ENCODE peak calls at places on chromosome 16, in seven cellular contexts. One of them, this sample, is unnamed.

GRCh38 chr16:27241658-27242057 is 26.9 kb downstream of the NSMCE1 start:
- DNase-seq in D341Med: no peak
- DNase-seq in stimulated activated CD4-positive, alpha-beta T cell treated with anti-CD3 and anti-CD28 coated beads, Interleukin-12 subunit alpha, Interleukin-12 subunit beta, amount 100 ng/mL, for 48 hours: no peak
- DNase-seq in esophagus squamous epithelium: no peak
- DNase-seq in SJCRH30: no peak
- DNase-seq in stimulated activated CD8-positive, alpha-beta memory T cell treated with anti-CD3 and anti-CD28 coated beads, Interleukin-15, amount 100 ng/mL, for 4 hours: no peak
- DNase-seq in K562: no peak
- DNase-seq in this sample: no peak

GRCh38 chr16:56767018-56767417 is 37.1 kb downstream of the NUP93 start:
- DNase-seq in D341Med: no peak
- DNase-seq in stimulated activated CD4-positive, alpha-beta T cell treated with anti-CD3 and anti-CD28 coated beads, Interleukin-12 subunit alpha, Interleukin-12 subunit beta, amount 100 ng/mL, for 48 hours: no peak
- DNase-seq in esophagus squamous epithelium: no peak
- DNase-seq in SJCRH30: no peak
- DNase-seq in stimulated activated CD8-positive, alpha-beta memory T cell treated with anti-CD3 and anti-CD28 coated beads, Interleukin-15, amount 100 ng/mL, for 4 hours: no peak
- DNase-seq in K562: no peak
- DNase-seq in this sample: peak; percentile 73

GRCh38 chr16:2776500-2777139 is 460 bp downstream of the ELOB start:
- DNase-seq in D341Med: peak; percentile 55
- DNase-seq in stimulated activated CD4-positive, alpha-beta T cell treated with anti-CD3 and anti-CD28 coated beads, Interleukin-12 subunit alpha, Interleukin-12 subunit beta, amount 100 ng/mL, for 48 hours: no peak
- DNase-seq in esophagus squamous epithelium: no peak
- DNase-seq in SJCRH30: peak; percentile 28
- DNase-seq in stimulated activated CD8-positive, alpha-beta memory T cell treated with anti-CD3 and anti-CD28 coated beads, Interleukin-15, amount 100 ng/mL, for 4 hours: no peak
- DNase-seq in K562: peak; percentile 32
- DNase-seq in this sample: peak; percentile 63

GRCh38 chr16:89823087-89823823 is 5.0 kb upstream of the SPIRE2 start:
- DNase-seq in D341Med: no peak
- DNase-seq in stimulated activated CD4-positive, alpha-beta T cell treated with anti-CD3 and anti-CD28 coated beads, Interleukin-12 subunit alpha, Interleukin-12 subunit beta, amount 100 ng/mL, for 48 hours: no peak
- DNase-seq in esophagus squamous epithelium: no peak
- DNase-seq in SJCRH30: peak; percentile 52
- DNase-seq in stimulated activated CD8-positive, alpha-beta memory T cell treated with anti-CD3 and anti-CD28 coated beads, Interleukin-15, amount 100 ng/mL, for 4 hours: no peak
- DNase-seq in K562: no peak
- DNase-seq in this sample: no peak

GRCh38 chr16:21276090-21276489 is 2.0 kb downstream of the CRYM start:
- DNase-seq in D341Med: no peak
- DNase-seq in stimulated activated CD4-positive, alpha-beta T cell treated with anti-CD3 and anti-CD28 coated beads, Interleukin-12 subunit alpha, Interleukin-12 subunit beta, amount 100 ng/mL, for 48 hours: no peak
- DNase-seq in esophagus squamous epithelium: no peak
- DNase-seq in SJCRH30: no peak
- DNase-seq in stimulated activated CD8-positive, alpha-beta memory T cell treated with anti-CD3 and anti-CD28 coated beads, Interleukin-15, amount 100 ng/mL, for 4 hours: no peak
- DNase-seq in K562: no peak
- DNase-seq in this sample: no peak

GRCh38 chr16:5071341-5071680 is 332 bp upstream of the ALG1 start:
- DNase-seq in D341Med: no peak
- DNase-seq in stimulated activated CD4-positive, alpha-beta T cell treated with anti-CD3 and anti-CD28 coated beads, Interleukin-12 subunit alpha, Interleukin-12 subunit beta, amount 100 ng/mL, for 48 hours: no peak
- DNase-seq in esophagus squamous epithelium: no peak
- DNase-seq in SJCRH30: no peak
- DNase-seq in stimulated activated CD8-positive, alpha-beta memory T cell treated with anti-CD3 and anti-CD28 coated beads, Interleukin-15, amount 100 ng/mL, for 4 hours: no peak
- DNase-seq in K562: no peak
- DNase-seq in this sample: no peak

GRCh38 chr16:71555230-71555891 is 21.5 kb downstream of the TAT start:
- DNase-seq in D341Med: no peak
- DNase-seq in stimulated activated CD4-positive, alpha-beta T cell treated with anti-CD3 and anti-CD28 coated beads, Interleukin-12 subunit alpha, Interleukin-12 subunit beta, amount 100 ng/mL, for 48 hours: no peak
- DNase-seq in esophagus squamous epithelium: no peak
- DNase-seq in SJCRH30: no peak
- DNase-seq in stimulated activated CD8-positive, alpha-beta memory T cell treated with anti-CD3 and anti-CD28 coated beads, Interleukin-15, amount 100 ng/mL, for 4 hours: no peak
- DNase-seq in K562: no peak
- DNase-seq in this sample: peak; percentile 6

GRCh38 chr16:66927012-66927436 is 1.7 kb upstream of the RRAD start:
- DNase-seq in D341Med: no peak
- DNase-seq in stimulated activated CD4-positive, alpha-beta T cell treated with anti-CD3 and anti-CD28 coated beads, Interleukin-12 subunit alpha, Interleukin-12 subunit beta, amount 100 ng/mL, for 48 hours: no peak
- DNase-seq in esophagus squamous epithelium: no peak
- DNase-seq in SJCRH30: peak; percentile 83
- DNase-seq in stimulated activated CD8-positive, alpha-beta memory T cell treated with anti-CD3 and anti-CD28 coated beads, Interleukin-15, amount 100 ng/mL, for 4 hours: no peak
- DNase-seq in K562: no peak
- DNase-seq in this sample: no peak

GRCh38 chr16:743794-744500 is 3.1 kb upstream of the CIAO3 start:
- DNase-seq in D341Med: peak; percentile 47
- DNase-seq in stimulated activated CD4-positive, alpha-beta T cell treated with anti-CD3 and anti-CD28 coated beads, Interleukin-12 subunit alpha, Interleukin-12 subunit beta, amount 100 ng/mL, for 48 hours: no peak
- DNase-seq in esophagus squamous epithelium: no peak
- DNase-seq in SJCRH30: no peak
- DNase-seq in stimulated activated CD8-positive, alpha-beta memory T cell treated with anti-CD3 and anti-CD28 coated beads, Interleukin-15, amount 100 ng/mL, for 4 hours: no peak
- DNase-seq in K562: no peak
- DNase-seq in this sample: peak; percentile 35

GRCh38 chr16:28596115-28596630 is 677 bp downstream of the SULT1A2 start:
- DNase-seq in D341Med: no peak
- DNase-seq in stimulated activated CD4-positive, alpha-beta T cell treated with anti-CD3 and anti-CD28 coated beads, Interleukin-12 subunit alpha, Interleukin-12 subunit beta, amount 100 ng/mL, for 48 hours: no peak
- DNase-seq in esophagus squamous epithelium: no peak
- DNase-seq in SJCRH30: no peak
- DNase-seq in stimulated activated CD8-positive, alpha-beta memory T cell treated with anti-CD3 and anti-CD28 coated beads, Interleukin-15, amount 100 ng/mL, for 4 hours: no peak
- DNase-seq in K562: peak; percentile 25
- DNase-seq in this sample: no peak

GRCh38 chr16:52964290-52964689 is 88.4 kb downstream of the CHD9NB start:
- DNase-seq in D341Med: no peak
- DNase-seq in stimulated activated CD4-positive, alpha-beta T cell treated with anti-CD3 and anti-CD28 coated beads, Interleukin-12 subunit alpha, Interleukin-12 subunit beta, amount 100 ng/mL, for 48 hours: no peak
- DNase-seq in esophagus squamous epithelium: no peak
- DNase-seq in SJCRH30: no peak
- DNase-seq in stimulated activated CD8-positive, alpha-beta memory T cell treated with anti-CD3 and anti-CD28 coated beads, Interleukin-15, amount 100 ng/mL, for 4 hours: no peak
- DNase-seq in K562: no peak
- DNase-seq in this sample: no peak

GRCh38 chr16:2774161-2774891 is 2.8 kb downstream of the ELOB start:
- DNase-seq in D341Med: no peak
- DNase-seq in stimulated activated CD4-positive, alpha-beta T cell treated with anti-CD3 and anti-CD28 coated beads, Interleukin-12 subunit alpha, Interleukin-12 subunit beta, amount 100 ng/mL, for 48 hours: no peak
- DNase-seq in esophagus squamous epithelium: no peak
- DNase-seq in SJCRH30: peak; percentile 26
- DNase-seq in stimulated activated CD8-positive, alpha-beta memory T cell treated with anti-CD3 and anti-CD28 coated beads, Interleukin-15, amount 100 ng/mL, for 4 hours: no peak
- DNase-seq in K562: no peak
- DNase-seq in this sample: no peak

GRCh38 chr16:84368327-84368996 is at the start of gene ATP2C2:
- DNase-seq in D341Med: peak; percentile 53
- DNase-seq in stimulated activated CD4-positive, alpha-beta T cell treated with anti-CD3 and anti-CD28 coated beads, Interleukin-12 subunit alpha, Interleukin-12 subunit beta, amount 100 ng/mL, for 48 hours: no peak
- DNase-seq in esophagus squamous epithelium: no peak
- DNase-seq in SJCRH30: no peak
- DNase-seq in stimulated activated CD8-positive, alpha-beta memory T cell treated with anti-CD3 and anti-CD28 coated beads, Interleukin-15, amount 100 ng/mL, for 4 hours: no peak
- DNase-seq in K562: no peak
- DNase-seq in this sample: no peak

GRCh38 chr16:67528870-67529638 is 425 bp downstream of the RIPOR1 start:
- DNase-seq in D341Med: peak; percentile 78
- DNase-seq in stimulated activated CD4-positive, alpha-beta T cell treated with anti-CD3 and anti-CD28 coated beads, Interleukin-12 subunit alpha, Interleukin-12 subunit beta, amount 100 ng/mL, for 48 hours: no peak
- DNase-seq in esophagus squamous epithelium: no peak
- DNase-seq in SJCRH30: peak; percentile 45
- DNase-seq in stimulated activated CD8-positive, alpha-beta memory T cell treated with anti-CD3 and anti-CD28 coated beads, Interleukin-15, amount 100 ng/mL, for 4 hours: no peak
- DNase-seq in K562: peak; percentile 20
- DNase-seq in this sample: peak; percentile 82

GRCh38 chr16:19228575-19228974 is 57.0 kb upstream of the CLEC19A start:
- DNase-seq in D341Med: no peak
- DNase-seq in stimulated activated CD4-positive, alpha-beta T cell treated with anti-CD3 and anti-CD28 coated beads, Interleukin-12 subunit alpha, Interleukin-12 subunit beta, amount 100 ng/mL, for 48 hours: no peak
- DNase-seq in esophagus squamous epithelium: no peak
- DNase-seq in SJCRH30: no peak
- DNase-seq in stimulated activated CD8-positive, alpha-beta memory T cell treated with anti-CD3 and anti-CD28 coated beads, Interleukin-15, amount 100 ng/mL, for 4 hours: no peak
- DNase-seq in K562: no peak
- DNase-seq in this sample: no peak

GRCh38 chr16:69399361-69399760 is 13.6 kb upstream of the TERF2 start:
- DNase-seq in D341Med: no peak
- DNase-seq in stimulated activated CD4-positive, alpha-beta T cell treated with anti-CD3 and anti-CD28 coated beads, Interleukin-12 subunit alpha, Interleukin-12 subunit beta, amount 100 ng/mL, for 48 hours: no peak
- DNase-seq in esophagus squamous epithelium: no peak
- DNase-seq in SJCRH30: no peak
- DNase-seq in stimulated activated CD8-positive, alpha-beta memory T cell treated with anti-CD3 and anti-CD28 coated beads, Interleukin-15, amount 100 ng/mL, for 4 hours: no peak
- DNase-seq in K562: peak; percentile 20
- DNase-seq in this sample: no peak

GRCh38 chr16:77938913-77939312 is 83.4 kb upstream of the CLEC3A start:
- DNase-seq in D341Med: no peak
- DNase-seq in stimulated activated CD4-positive, alpha-beta T cell treated with anti-CD3 and anti-CD28 coated beads, Interleukin-12 subunit alpha, Interleukin-12 subunit beta, amount 100 ng/mL, for 48 hours: no peak
- DNase-seq in esophagus squamous epithelium: no peak
- DNase-seq in SJCRH30: no peak
- DNase-seq in stimulated activated CD8-positive, alpha-beta memory T cell treated with anti-CD3 and anti-CD28 coated beads, Interleukin-15, amount 100 ng/mL, for 4 hours: no peak
- DNase-seq in K562: no peak
- DNase-seq in this sample: no peak

GRCh38 chr16:77943770-77944169 is 78.6 kb upstream of the CLEC3A start:
- DNase-seq in D341Med: no peak
- DNase-seq in stimulated activated CD4-positive, alpha-beta T cell treated with anti-CD3 and anti-CD28 coated beads, Interleukin-12 subunit alpha, Interleukin-12 subunit beta, amount 100 ng/mL, for 48 hours: no peak
- DNase-seq in esophagus squamous epithelium: no peak
- DNase-seq in SJCRH30: no peak
- DNase-seq in stimulated activated CD8-positive, alpha-beta memory T cell treated with anti-CD3 and anti-CD28 coated beads, Interleukin-15, amount 100 ng/mL, for 4 hours: no peak
- DNase-seq in K562: no peak
- DNase-seq in this sample: peak; percentile 21

GRCh38 chr16:63613701-63614100 is 1508.2 kb downstream of the CDH11 start:
- DNase-seq in D341Med: no peak
- DNase-seq in stimulated activated CD4-positive, alpha-beta T cell treated with anti-CD3 and anti-CD28 coated beads, Interleukin-12 subunit alpha, Interleukin-12 subunit beta, amount 100 ng/mL, for 48 hours: no peak
- DNase-seq in esophagus squamous epithelium: no peak
- DNase-seq in SJCRH30: no peak
- DNase-seq in stimulated activated CD8-positive, alpha-beta memory T cell treated with anti-CD3 and anti-CD28 coated beads, Interleukin-15, amount 100 ng/mL, for 4 hours: no peak
- DNase-seq in K562: no peak
- DNase-seq in this sample: no peak

GRCh38 chr16:56673916-56674315 is 4.3 kb downstream of the MT1H start:
- DNase-seq in D341Med: no peak
- DNase-seq in stimulated activated CD4-positive, alpha-beta T cell treated with anti-CD3 and anti-CD28 coated beads, Interleukin-12 subunit alpha, Interleukin-12 subunit beta, amount 100 ng/mL, for 48 hours: no peak
- DNase-seq in esophagus squamous epithelium: no peak
- DNase-seq in SJCRH30: peak; percentile 24
- DNase-seq in stimulated activated CD8-positive, alpha-beta memory T cell treated with anti-CD3 and anti-CD28 coated beads, Interleukin-15, amount 100 ng/mL, for 4 hours: no peak
- DNase-seq in K562: peak; percentile 51
- DNase-seq in this sample: peak; percentile 44

GRCh38 chr16:4696172-4696904 is 3.0 kb downstream of the NUDT16L1 start:
- DNase-seq in D341Med: no peak
- DNase-seq in stimulated activated CD4-positive, alpha-beta T cell treated with anti-CD3 and anti-CD28 coated beads, Interleukin-12 subunit alpha, Interleukin-12 subunit beta, amount 100 ng/mL, for 48 hours: no peak
- DNase-seq in esophagus squamous epithelium: no peak
- DNase-seq in SJCRH30: no peak
- DNase-seq in stimulated activated CD8-positive, alpha-beta memory T cell treated with anti-CD3 and anti-CD28 coated beads, Interleukin-15, amount 100 ng/mL, for 4 hours: no peak
- DNase-seq in K562: no peak
- DNase-seq in this sample: no peak

GRCh38 chr16:10098991-10099390 is 83.2 kb downstream of the GRIN2A start:
- DNase-seq in D341Med: no peak
- DNase-seq in stimulated activated CD4-positive, alpha-beta T cell treated with anti-CD3 and anti-CD28 coated beads, Interleukin-12 subunit alpha, Interleukin-12 subunit beta, amount 100 ng/mL, for 48 hours: no peak
- DNase-seq in esophagus squamous epithelium: no peak
- DNase-seq in SJCRH30: no peak
- DNase-seq in stimulated activated CD8-positive, alpha-beta memory T cell treated with anti-CD3 and anti-CD28 coated beads, Interleukin-15, amount 100 ng/mL, for 4 hours: no peak
- DNase-seq in K562: no peak
- DNase-seq in this sample: no peak

GRCh38 chr16:64455275-64455674 is 666.6 kb downstream of the CDH11 start:
- DNase-seq in D341Med: no peak
- DNase-seq in stimulated activated CD4-positive, alpha-beta T cell treated with anti-CD3 and anti-CD28 coated beads, Interleukin-12 subunit alpha, Interleukin-12 subunit beta, amount 100 ng/mL, for 48 hours: no peak
- DNase-seq in esophagus squamous epithelium: no peak
- DNase-seq in SJCRH30: no peak
- DNase-seq in stimulated activated CD8-positive, alpha-beta memory T cell treated with anti-CD3 and anti-CD28 coated beads, Interleukin-15, amount 100 ng/mL, for 4 hours: no peak
- DNase-seq in K562: no peak
- DNase-seq in this sample: no peak

GRCh38 chr16:11824362-11824761 is 27.0 kb downstream of the RSL1D1 start:
- DNase-seq in D341Med: no peak
- DNase-seq in stimulated activated CD4-positive, alpha-beta T cell treated with anti-CD3 and anti-CD28 coated beads, Interleukin-12 subunit alpha, Interleukin-12 subunit beta, amount 100 ng/mL, for 48 hours: no peak
- DNase-seq in esophagus squamous epithelium: no peak
- DNase-seq in SJCRH30: no peak
- DNase-seq in stimulated activated CD8-positive, alpha-beta memory T cell treated with anti-CD3 and anti-CD28 coated beads, Interleukin-15, amount 100 ng/mL, for 4 hours: no peak
- DNase-seq in K562: no peak
- DNase-seq in this sample: peak; percentile 23